ENCODE peak calls at places on chromosomes 7 and 10, in nine cellular contexts. X, A, N, W, L, B, Q, D and H are unnamed samples.

GRCh38 chr10:6135039-6135438 is 46.2 kb downstream of the RBM17 start:
- DNase-seq in X (no peak), A (no peak), N (no peak), W (no peak), L (no peak), B (no peak), Q (no peak), D (no peak), H (no peak)

GRCh38 chr7:109259151-109259550 is 689.5 kb downstream of the DNAJB9 start:
- DNase-seq in X (no peak), A (no peak), N (no peak), W (no peak), L (peak), B (no peak), Q (no peak), D (no peak), H (no peak)

GRCh38 chr7:73966941-73967831 is 60.8 kb upstream of the ELN start:
- DNase-seq in X (no peak), A (no peak), N (no peak), W (no peak), L (no peak), B (no peak), Q (no peak), D (no peak), H (no peak)

GRCh38 chr10:124883510-124884321 is 58.2 kb upstream of the ZRANB1 start:
- DNase-seq in X (no peak), A (no peak), N (no peak), W (no peak), L (no peak), B (no peak), Q (no peak), D (no peak), H (no peak)

GRCh38 chr7:116990056-116990455 is 36.8 kb downstream of the ST7 start:
- DNase-seq in X (no peak), A (no peak), N (no peak), W (no peak), L (no peak), B (no peak), Q (no peak), D (no peak), H (no peak)

GRCh38 chr7:27179503-27180430 is 5.3 kb downstream of the HOXA11 start:
- DNase-seq in X (peak), A (peak), N (no peak), W (peak), L (peak), B (peak), Q (no peak), D (peak), H (peak)

GRCh38 chr7:128166603-128167315 is 74.3 kb upstream of the LEP start:
- DNase-seq in X (no peak), A (peak), N (no peak), W (peak), L (peak), B (no peak), Q (no peak), D (peak), H (peak)

GRCh38 chr10:135601-136464 is 578 bp downstream of the ZMYND11 start:
- DNase-seq in X (peak), A (peak), N (peak), W (peak), L (peak), B (peak), Q (no peak), D (peak), H (peak)

GRCh38 chr10:52908483-52908882 is 135.9 kb upstream of the MBL2 start:
- DNase-seq in X (no peak), A (no peak), N (no peak), W (no peak), L (peak), B (no peak), Q (no peak), D (no peak), H (no peak)

GRCh38 chr10:77843264-77843663 is 83.3 kb downstream of the DLG5 start:
- DNase-seq in X (no peak), A (no peak), N (no peak), W (no peak), L (no peak), B (no peak), Q (no peak), D (peak), H (no peak)

GRCh38 chr7:117012284-117013174 is 59.2 kb downstream of the ST7 start:
- DNase-seq in X (no peak), A (peak), N (no peak), W (no peak), L (peak), B (peak), Q (no peak), D (no peak), H (no peak)

GRCh38 chr7:13336227-13336626 is 648.8 kb downstream of the ARL4A start:
- DNase-seq in X (no peak), A (peak), N (no peak), W (no peak), L (no peak), B (peak), Q (peak), D (no peak), H (no peak)

GRCh38 chr10:96334888-96335526 is 23.8 kb downstream of the OPALIN start:
- DNase-seq in X (no peak), A (peak), N (no peak), W (peak), L (peak), B (peak), Q (no peak), D (peak), H (no peak)

GRCh38 chr10:13820591-13821377 is 234.0 kb downstream of the PRPF18 start:
- DNase-seq in X (no peak), A (no peak), N (no peak), W (peak), L (no peak), B (no peak), Q (no peak), D (peak), H (peak)

GRCh38 chr10:43196131-43196980 is 58.1 kb downstream of the CSGALNACT2 start:
- DNase-seq in X (no peak), A (no peak), N (no peak), W (no peak), L (no peak), B (no peak), Q (no peak), D (no peak), H (no peak)

GRCh38 chr10:132292972-132293415 is 14.8 kb downstream of the STK32C start:
- DNase-seq in X (peak), A (no peak), N (no peak), W (no peak), L (no peak), B (no peak), Q (no peak), D (no peak), H (no peak)

GRCh38 chr10:11541296-11541695 is 70.2 kb downstream of the USP6NL start:
- DNase-seq in X (no peak), A (no peak), N (no peak), W (no peak), L (no peak), B (no peak), Q (no peak), D (no peak), H (no peak)

GRCh38 chr7:150322833-150323681 is at the start of the genes ACTR3C and LRRC61:
- DNase-seq in X (peak), A (no peak), N (peak), W (peak), L (peak), B (no peak), Q (no peak), D (peak), H (peak)

GRCh38 chr7:2978403-2978802 is 65.3 kb downstream of the CARD11 start:
- DNase-seq in X (peak), A (no peak), N (no peak), W (peak), L (peak), B (no peak), Q (no peak), D (no peak), H (no peak)

GRCh38 chr7:37405603-37406122 is 43.0 kb downstream of the ELMO1 start:
- DNase-seq in X (no peak), A (no peak), N (no peak), W (no peak), L (no peak), B (no peak), Q (no peak), D (no peak), H (no peak)